ENCODE peak calls at places on chromosome 14, in nine cellular contexts. Z is bronchial epithelial cell, E is lower lobe of right lung, N is coronary artery, P is adrenal gland, U is fibroblast of the aortic adventitia, F is dorsolateral prefrontal cortex, A is BJ, Q is H1. J is an unnamed sample.

GRCh38 chr14:76163668-76164363 is 12.1 kb downstream of the GPATCH2L start:
- DNase-seq in Z (no peak), E (no peak), N (no peak), P (no peak), U (no peak), F (no peak), A (no peak), Q (no peak), J (no peak)

GRCh38 chr14:91254456-91254855 is 10.0 kb upstream of the GPR68 start:
- DNase-seq in Z (no peak), E (no peak), N (no peak), P (no peak), U (no peak), F (no peak), A (no peak), Q (no peak), J (no peak)

GRCh38 chr14:24130717-24131548 is 474 bp downstream of the FITM1 start:
- DNase-seq in Z (no peak), E (no peak), N (no peak), P (peak), U (no peak), F (no peak), A (no peak), Q (no peak), J (no peak)

GRCh38 chr14:105053421-105053820 is 11.8 kb downstream of the GPR132 start:
- DNase-seq in Z (no peak), E (no peak), N (no peak), P (no peak), U (no peak), F (no peak), A (no peak), Q (no peak), J (no peak)

GRCh38 chr14:104307627-104308401 is 169.4 kb downstream of the KIF26A start:
- DNase-seq in Z (no peak), E (no peak), N (no peak), P (no peak), U (no peak), F (no peak), A (no peak), Q (no peak), J (no peak)

GRCh38 chr14:61231810-61232209 is 49.3 kb downstream of the TMEM30B start:
- DNase-seq in Z (no peak), E (no peak), N (no peak), P (no peak), U (no peak), F (no peak), A (no peak), Q (no peak), J (no peak)

GRCh38 chr14:61089126-61089750 is 108.2 kb downstream of the SLC38A6 start:
- DNase-seq in Z (no peak), E (no peak), N (no peak), P (no peak), U (no peak), F (no peak), A (no peak), Q (no peak), J (no peak)

GRCh38 chr14:76829016-76829365 is 2.8 kb downstream of the LRRC74A start:
- DNase-seq in Z (no peak), E (peak), N (no peak), P (no peak), U (no peak), F (peak), A (no peak), Q (no peak), J (no peak)

GRCh38 chr14:89765346-89765745 is 189.2 kb downstream of the EFCAB11 start:
- DNase-seq in Z (no peak), E (no peak), N (no peak), P (no peak), U (no peak), F (no peak), A (no peak), Q (no peak), J (no peak)

GRCh38 chr14:26841920-26842741 is 244.3 kb upstream of the NOVA1 start:
- DNase-seq in Z (peak), E (no peak), N (no peak), P (peak), U (peak), F (no peak), A (peak), Q (no peak), J (peak)

GRCh38 chr14:103721334-103722120 is 5.9 kb downstream of the ZFYVE21 start:
- DNase-seq in Z (peak), E (no peak), N (no peak), P (no peak), U (no peak), F (peak), A (no peak), Q (no peak), J (no peak)

GRCh38 chr14:23566782-23567185 is 807 bp downstream of the AP1G2 start:
- DNase-seq in Z (no peak), E (no peak), N (no peak), P (no peak), U (peak), F (no peak), A (no peak), Q (no peak), J (no peak)

GRCh38 chr14:56087824-56088571 is 30.2 kb upstream of the PELI2 start:
- DNase-seq in Z (no peak), E (no peak), N (no peak), P (no peak), U (no peak), F (no peak), A (no peak), Q (no peak), J (no peak)

GRCh38 chr14:102666635-102667034 is 74.2 kb downstream of the RCOR1 start:
- DNase-seq in Z (no peak), E (no peak), N (no peak), P (no peak), U (no peak), F (no peak), A (no peak), Q (no peak), J (no peak)

GRCh38 chr14:58637040-58637390 is 747 bp upstream of the DACT1 start:
- DNase-seq in Z (peak), E (no peak), N (peak), P (no peak), U (peak), F (peak), A (peak), Q (no peak), J (peak)

GRCh38 chr14:55814873-55815272 is 234.9 kb downstream of the KTN1 start:
- DNase-seq in Z (no peak), E (no peak), N (no peak), P (no peak), U (no peak), F (no peak), A (no peak), Q (no peak), J (no peak)

GRCh38 chr14:75493580-75494130 is 28.6 kb upstream of the BATF start:
- DNase-seq in Z (no peak), E (no peak), N (no peak), P (no peak), U (peak), F (no peak), A (no peak), Q (no peak), J (no peak)

GRCh38 chr14:43243168-43243567 is 1263.9 kb downstream of the FSCB start:
- DNase-seq in Z (no peak), E (no peak), N (no peak), P (no peak), U (no peak), F (no peak), A (no peak), Q (no peak), J (no peak)

GRCh38 chr14:34682787-34683321 is 31.5 kb downstream of the CFL2 start:
- DNase-seq in Z (no peak), E (no peak), N (no peak), P (no peak), U (peak), F (no peak), A (no peak), Q (no peak), J (no peak)

GRCh38 chr14:99807413-99808132 is 14.4 kb downstream of the EML1 start:
- DNase-seq in Z (no peak), E (no peak), N (peak), P (no peak), U (peak), F (no peak), A (no peak), Q (no peak), J (no peak)

GRCh38 chr14:87160964-87161363 is 832.0 kb downstream of the GALC start:
- DNase-seq in Z (no peak), E (no peak), N (no peak), P (no peak), U (no peak), F (no peak), A (no peak), Q (no peak), J (no peak)

GRCh38 chr14:23284654-23285529 is 1.0 kb downstream of the HOMEZ start:
- DNase-seq in Z (peak), E (no peak), N (no peak), P (no peak), U (peak), F (no peak), A (no peak), Q (no peak), J (no peak)

GRCh38 chr14:59931237-59931636 is 11.3 kb downstream of the LRRC9 start:
- DNase-seq in Z (no peak), E (no peak), N (no peak), P (no peak), U (no peak), F (no peak), A (no peak), Q (no peak), J (no peak)

GRCh38 chr14:104366931-104367810 is 212.4 kb upstream of the C14orf180 start:
- DNase-seq in Z (no peak), E (peak), N (no peak), P (no peak), U (no peak), F (no peak), A (no peak), Q (no peak), J (no peak)

GRCh38 chr14:88630565-88630964 is 67.7 kb downstream of the ZC3H14 start:
- DNase-seq in Z (peak), E (no peak), N (no peak), P (no peak), U (peak), F (no peak), A (peak), Q (no peak), J (no peak)

GRCh38 chr14:62304172-62304571 is 542.0 kb downstream of the SNAPC1 start:
- DNase-seq in Z (no peak), E (no peak), N (no peak), P (no peak), U (no peak), F (no peak), A (no peak), Q (no peak), J (no peak)

GRCh38 chr14:65170318-65170717 is 68.0 kb upstream of the MAX start:
- DNase-seq in Z (no peak), E (no peak), N (no peak), P (no peak), U (no peak), F (no peak), A (no peak), Q (no peak), J (no peak)

GRCh38 chr14:22549981-22550670 is 38.9 kb downstream of the DAD1 start:
- DNase-seq in Z (no peak), E (no peak), N (no peak), P (no peak), U (peak), F (no peak), A (no peak), Q (peak), J (peak)

GRCh38 chr14:31286456-31287293 is 79.1 kb upstream of the HECTD1 start:
- DNase-seq in Z (no peak), E (no peak), N (no peak), P (no peak), U (no peak), F (no peak), A (no peak), Q (peak), J (no peak)

GRCh38 chr14:60656755-60657608 is 7.7 kb upstream of the SIX1 start:
- DNase-seq in Z (peak), E (peak), N (no peak), P (peak), U (peak), F (no peak), A (no peak), Q (no peak), J (no peak)

GRCh38 chr14:77203611-77204456 is 22.2 kb downstream of the TMEM63C start:
- DNase-seq in Z (no peak), E (no peak), N (no peak), P (no peak), U (no peak), F (no peak), A (no peak), Q (no peak), J (no peak)

GRCh38 chr14:92507174-92507768 is 6.3 kb upstream of the RIN3 start:
- DNase-seq in Z (peak), E (peak), N (no peak), P (no peak), U (no peak), F (no peak), A (no peak), Q (no peak), J (no peak)

GRCh38 chr14:92652413-92653151 is 95.8 kb downstream of the LGMN start:
- DNase-seq in Z (no peak), E (no peak), N (no peak), P (no peak), U (no peak), F (no peak), A (no peak), Q (no peak), J (no peak)

GRCh38 chr14:61280526-61281185 is 482 bp downstream of the TMEM30B start:
- DNase-seq in Z (peak), E (peak), N (no peak), P (peak), U (peak), F (no peak), A (no peak), Q (no peak), J (no peak)

GRCh38 chr14:90676859-90677258 is 139.4 kb downstream of the TTC7B start:
- DNase-seq in Z (peak), E (no peak), N (no peak), P (no peak), U (peak), F (no peak), A (no peak), Q (no peak), J (no peak)

GRCh38 chr14:96824283-96824682 is 27.1 kb downstream of the VRK1 start:
- DNase-seq in Z (peak), E (no peak), N (no peak), P (no peak), U (peak), F (no peak), A (peak), Q (no peak), J (peak)

GRCh38 chr14:103628684-103629502 is at the start of gene KLC1:
- DNase-seq in Z (peak), E (peak), N (peak), P (peak), U (peak), F (peak), A (no peak), Q (no peak), J (no peak)

GRCh38 chr14:106107703-106108102 is 581.3 kb downstream of the TMEM121 start:
- DNase-seq in Z (no peak), E (no peak), N (no peak), P (no peak), U (no peak), F (no peak), A (no peak), Q (no peak), J (no peak)

GRCh38 chr14:79356040-79356439 is 855.3 kb downstream of the DIO2 start:
- DNase-seq in Z (no peak), E (no peak), N (no peak), P (no peak), U (no peak), F (no peak), A (no peak), Q (no peak), J (no peak)
- TF ChIP-seq CTCF in Z (no peak), E (no peak), N (no peak), P (no peak), U (no peak), F (no peak), A (no peak), Q (no peak), J (no peak)

DNA sequence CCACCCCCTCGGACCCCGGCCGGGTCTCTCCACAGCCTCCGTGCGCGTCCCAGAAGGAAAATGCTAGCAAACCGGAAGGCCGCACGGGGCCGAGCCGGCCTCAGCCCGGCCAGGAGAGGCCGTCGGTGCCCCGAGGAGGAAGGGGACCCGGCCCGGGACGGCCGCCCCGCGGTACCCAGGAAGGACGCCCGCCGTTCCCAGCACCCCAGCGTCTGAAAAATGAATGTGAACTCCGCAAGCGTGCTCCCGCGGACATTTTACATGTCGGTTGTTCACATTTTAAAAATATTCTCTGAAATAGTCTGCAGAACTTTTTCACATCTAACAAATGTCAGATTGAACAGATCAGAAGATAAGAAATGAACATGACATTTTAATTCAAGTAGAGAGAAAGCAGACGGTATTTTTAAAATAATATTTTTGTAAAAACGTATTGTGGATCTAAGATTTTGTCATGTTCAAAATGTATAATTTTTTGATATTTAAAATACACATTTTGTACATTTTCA is 101.8 kb upstream of the DIO3 start:
- DNase-seq in Z (no peak), E (no peak), N (no peak), P (no peak), U (no peak), F (no peak), A (no peak), Q (no peak), J (no peak)
- H3K4me3 ChIP-seq in Z (no peak), E (peak), N (peak), P (no peak), U (no peak), F (no peak), A (no peak), Q (peak), J (no peak)

GRCh38 chr14:49619730-49620129 is 696 bp downstream of the RPL36AL start:
- DNase-seq in Z (no peak), E (no peak), N (no peak), P (no peak), U (no peak), F (no peak), A (no peak), Q (no peak), J (no peak)

GRCh38 chr14:49622022-49622607 is 1.5 kb downstream of the MGAT2 start:
- DNase-seq in Z (no peak), E (no peak), N (no peak), P (no peak), U (no peak), F (no peak), A (no peak), Q (no peak), J (no peak)

GRCh38 chr14:49620182-49621113 is at the start of the genes MGAT2 and RPL36AL:
- DNase-seq in Z (peak), E (peak), N (peak), P (peak), U (peak), F (peak), A (peak), Q (peak), J (peak)

GRCh38 chr14:49623387-49623786 is 2.8 kb downstream of the MGAT2 start:
- DNase-seq in Z (no peak), E (no peak), N (no peak), P (no peak), U (no peak), F (no peak), A (no peak), Q (no peak), J (no peak)

GRCh38 chr14:49621114-49621881 is 699 bp downstream of the MGAT2 start:
- DNase-seq in Z (no peak), E (peak), N (peak), P (peak), U (peak), F (peak), A (no peak), Q (no peak), J (no peak)
- TF ChIP-seq CTCF in Z (no peak), E (no peak), N (no peak), P (no peak), U (no peak), F (peak), A (no peak), Q (no peak), J (no peak)

GRCh38 chr14:72332871-72333270 is 400.6 kb downstream of the RGS6 start:
- DNase-seq in Z (no peak), E (no peak), N (no peak), P (no peak), U (no peak), F (no peak), A (no peak), Q (no peak), J (no peak)

DNA sequence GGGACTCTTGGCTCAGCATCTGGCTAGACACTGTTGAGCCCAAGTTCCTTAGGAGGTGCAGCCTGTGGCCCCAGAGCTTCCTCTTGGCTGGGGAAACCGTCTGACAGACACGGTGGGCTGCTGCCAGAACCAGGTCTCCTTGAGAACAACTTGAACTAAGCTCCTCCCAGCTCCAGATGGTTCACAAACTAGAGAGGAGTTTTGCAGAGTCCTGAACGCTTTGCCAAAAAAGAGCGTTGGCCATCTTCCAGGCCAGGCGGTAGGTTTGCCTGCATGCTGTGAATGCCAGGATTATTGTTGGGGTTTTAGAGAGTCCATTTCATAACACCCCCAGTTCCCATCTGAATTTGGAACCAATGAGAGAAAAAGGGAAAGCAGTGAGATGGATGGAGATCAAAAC is 399.8 kb downstream of the RGS6 start:
- DNase-seq in Z (no peak), E (no peak), N (no peak), P (no peak), U (no peak), F (peak), A (no peak), Q (no peak), J (no peak)
- H3K4me3 ChIP-seq in Z (no peak), E (no peak), N (no peak), P (no peak), U (no peak), F (no peak), A (no peak), Q (no peak), J (no peak)

DNA sequence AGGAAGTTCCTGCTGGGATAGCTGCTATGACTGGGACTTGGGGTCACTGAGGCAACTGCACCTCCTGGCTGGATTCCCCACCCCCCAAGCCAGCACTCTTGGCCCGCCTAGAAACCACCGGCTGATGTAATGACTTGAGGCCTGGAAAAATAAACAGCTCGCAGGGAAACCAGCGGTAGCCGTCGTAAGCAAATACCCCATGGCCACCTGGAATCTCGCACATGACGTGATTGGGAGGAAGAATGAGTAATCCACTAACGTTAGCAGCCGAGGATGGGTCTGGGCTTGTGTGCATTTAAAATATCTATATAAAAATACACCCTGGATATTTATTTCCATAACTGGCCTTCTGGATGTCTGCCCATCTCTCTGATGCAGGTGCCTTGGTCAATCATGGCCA is 120.0 kb downstream of the SMOC1 start:
- DNase-seq in Z (peak), E (no peak), N (no peak), P (no peak), U (peak), F (no peak), A (no peak), Q (no peak), J (peak)
- TF ChIP-seq CTCF in Z (no peak), E (no peak), N (no peak), P (no peak), U (no peak), F (no peak), A (no peak), Q (no peak), J (no peak)

GRCh38 chr14:44374906-44375305 is 132.2 kb downstream of the FSCB start:
- DNase-seq in Z (no peak), E (no peak), N (no peak), P (no peak), U (no peak), F (no peak), A (no peak), Q (no peak), J (no peak)

GRCh38 chr14:44384093-44384492 is 123.0 kb downstream of the FSCB start:
- DNase-seq in Z (no peak), E (no peak), N (no peak), P (no peak), U (no peak), F (no peak), A (no peak), Q (no peak), J (no peak)

GRCh38 chr14:44379292-44379977 is 127.6 kb downstream of the FSCB start:
- DNase-seq in Z (no peak), E (no peak), N (no peak), P (no peak), U (peak), F (no peak), A (no peak), Q (no peak), J (no peak)
- H3K4me3 ChIP-seq in Z (no peak), E (no peak), N (no peak), P (no peak), U (no peak), F (no peak), A (no peak), Q (no peak), J (no peak)